ENCODE peak calls at places on chromosomes 2 and 18, in six cellular contexts. Y is GM13976, H is endothelial cell, K is breast epithelium, E is heart right ventricle, M is WERI-Rb-1. N is an unnamed sample.

GRCh38 chr2:103353754-103354153 is 591.9 kb downstream of the TMEM182 start:
- DNase-seq in Y (no peak), M (no peak), K (no peak), H (no peak), E (no peak), N (no peak)

GRCh38 chr2:173669271-173669853 is 295.8 kb downstream of the SP3 start:
- DNase-seq in K (no peak), M (no peak), Y (no peak), E (no peak), H (no peak), N (no peak)

GRCh38 chr2:72457801-72458516 is 310.3 kb upstream of the CYP26B1 start:
- DNase-seq in H (no peak), M (no peak), Y (no peak), K (no peak), E (no peak), N (no peak)

GRCh38 chr2:64604929-64605550 is 48.7 kb downstream of the SERTAD2 start:
- DNase-seq in M (no peak), E (no peak), H (no peak), Y (no peak), K (no peak), N (no peak)

GRCh38 chr2:158045362-158045761 is 56.3 kb upstream of the UPP2 start:
- DNase-seq in K (no peak), E (no peak), Y (no peak), H (no peak), M (peak; percentile 33), N (peak; percentile 18)

GRCh38 chr18:74995404-74995737 is 213.6 kb downstream of the PTGR3 start:
- DNase-seq in E (no peak), K (no peak), M (no peak), H (no peak), Y (no peak), N (no peak)

GRCh38 chr2:137096693-137097092 is 331.3 kb downstream of the THSD7B start:
- DNase-seq in E (no peak), H (no peak), M (no peak), K (no peak), Y (no peak), N (peak; percentile 6)

GRCh38 chr2:99911711-99912110 is 230.7 kb downstream of the AFF3 start:
- DNase-seq in Y (no peak), M (no peak), K (no peak), E (no peak), H (no peak), N (no peak)

GRCh38 chr2:97907667-97908066 is 88.1 kb downstream of the TMEM131 start:
- DNase-seq in Y (no peak), H (no peak), K (no peak), E (no peak), M (no peak), N (no peak)

GRCh38 chr2:43948370-43948769 is 47.4 kb downstream of the LRPPRC start:
- DNase-seq in K (no peak), E (no peak), M (no peak), H (no peak), Y (no peak), N (no peak)

DNA sequence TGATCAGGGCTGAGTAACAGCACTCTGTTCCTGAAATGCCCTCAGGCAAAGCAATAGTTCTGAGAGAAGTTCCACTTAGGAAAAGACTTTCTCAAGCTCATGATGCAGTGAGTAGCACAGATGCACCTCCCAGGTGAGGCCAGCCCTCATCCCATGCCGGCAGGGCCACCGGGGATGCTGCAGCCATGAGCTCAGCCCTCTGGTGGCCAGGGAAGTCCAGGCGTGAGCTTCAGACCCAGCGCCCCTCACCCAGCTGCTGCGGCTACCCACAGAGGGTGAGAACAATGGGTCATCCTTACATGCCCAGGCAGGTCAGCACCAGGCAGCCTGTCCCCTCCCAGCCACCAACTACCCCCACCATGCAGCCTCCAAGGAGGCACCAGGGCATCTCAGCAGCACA is 50.7 kb downstream of the TTC32 start:
- DNase-seq in E (no peak), Y (no peak), H (peak; percentile 35), M (no peak), K (no peak), N (peak; percentile 24)
- TF ChIP-seq CTCF in E (no peak), Y (no peak), H (no peak), M (peak; percentile 49), K (no peak), N (no peak)

DNA sequence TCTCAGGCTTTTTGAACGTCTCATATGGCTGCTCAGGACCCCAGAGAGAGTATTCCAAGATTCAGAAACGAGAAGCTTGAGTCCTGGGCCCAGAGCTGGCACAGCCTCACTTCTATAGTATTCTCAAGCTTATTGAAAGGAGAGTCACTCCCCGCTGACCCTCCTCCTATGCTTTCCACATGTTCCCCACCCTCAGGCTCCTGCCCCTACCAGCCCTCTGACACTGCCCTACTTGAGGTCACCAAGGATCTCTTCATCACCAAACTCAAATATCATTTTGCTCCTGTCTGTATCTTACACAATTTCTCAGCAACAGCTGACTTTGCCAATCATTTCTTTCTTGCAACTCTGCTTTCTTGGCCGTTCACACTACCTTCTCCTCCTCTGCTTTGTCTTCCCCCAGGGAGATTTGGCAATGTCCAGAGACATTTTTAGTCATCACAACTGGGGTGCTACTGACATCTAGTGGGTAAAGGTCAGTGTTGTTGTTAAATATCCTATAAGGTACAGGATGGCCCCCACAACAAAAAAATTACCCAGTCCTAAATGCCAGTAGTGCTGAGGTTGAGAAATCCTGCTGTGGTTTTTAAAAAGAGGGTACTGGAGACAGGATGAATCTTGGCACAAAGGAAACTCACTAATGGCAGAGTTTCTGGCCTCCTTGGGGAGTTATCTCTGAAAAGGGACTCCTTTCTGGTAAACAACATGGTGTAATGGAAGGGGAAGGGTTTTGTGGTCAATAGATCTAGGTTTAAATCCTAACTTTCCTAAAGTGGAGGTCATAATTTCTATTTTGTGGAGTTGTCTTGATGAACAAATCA is 26.9 kb upstream of the INSIG2 start:
- DNase-seq in M (no peak), E (no peak), K (no peak), H (peak; percentile 26), Y (peak; percentile 11), N (peak; percentile 52)
- TF ChIP-seq CTCF in M (peak; percentile 14), E (peak; percentile 36), K (no peak), H (peak; percentile 29), Y (peak; percentile 54), N (peak; percentile 42)

DNA sequence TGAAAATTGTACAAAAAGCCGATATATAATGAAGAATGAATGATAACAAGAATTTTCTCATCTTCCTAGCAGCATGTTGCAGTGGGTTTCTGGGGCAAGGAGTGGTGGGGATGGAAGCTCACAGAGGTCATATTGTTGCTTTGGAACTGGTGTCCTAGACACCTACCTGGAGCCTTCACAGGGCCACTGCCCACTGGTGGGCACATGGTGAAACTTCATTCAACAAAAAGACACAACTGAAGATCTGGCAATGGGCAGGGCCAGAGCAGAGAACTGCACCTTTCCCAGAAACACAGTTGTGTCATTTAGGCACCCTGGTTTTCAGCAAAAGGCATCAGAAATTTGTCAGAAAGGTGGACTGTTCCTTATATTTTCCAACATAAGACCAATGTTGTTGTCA is 115.3 kb downstream of the FHOD3 start:
- DNase-seq in M (peak; percentile 62), H (peak; percentile 42), E (no peak), Y (no peak), K (no peak), N (peak; percentile 37)
- TF ChIP-seq CTCF in M (peak; percentile 84), H (peak; percentile 71), E (no peak), Y (no peak), K (no peak), N (no peak)

DNA sequence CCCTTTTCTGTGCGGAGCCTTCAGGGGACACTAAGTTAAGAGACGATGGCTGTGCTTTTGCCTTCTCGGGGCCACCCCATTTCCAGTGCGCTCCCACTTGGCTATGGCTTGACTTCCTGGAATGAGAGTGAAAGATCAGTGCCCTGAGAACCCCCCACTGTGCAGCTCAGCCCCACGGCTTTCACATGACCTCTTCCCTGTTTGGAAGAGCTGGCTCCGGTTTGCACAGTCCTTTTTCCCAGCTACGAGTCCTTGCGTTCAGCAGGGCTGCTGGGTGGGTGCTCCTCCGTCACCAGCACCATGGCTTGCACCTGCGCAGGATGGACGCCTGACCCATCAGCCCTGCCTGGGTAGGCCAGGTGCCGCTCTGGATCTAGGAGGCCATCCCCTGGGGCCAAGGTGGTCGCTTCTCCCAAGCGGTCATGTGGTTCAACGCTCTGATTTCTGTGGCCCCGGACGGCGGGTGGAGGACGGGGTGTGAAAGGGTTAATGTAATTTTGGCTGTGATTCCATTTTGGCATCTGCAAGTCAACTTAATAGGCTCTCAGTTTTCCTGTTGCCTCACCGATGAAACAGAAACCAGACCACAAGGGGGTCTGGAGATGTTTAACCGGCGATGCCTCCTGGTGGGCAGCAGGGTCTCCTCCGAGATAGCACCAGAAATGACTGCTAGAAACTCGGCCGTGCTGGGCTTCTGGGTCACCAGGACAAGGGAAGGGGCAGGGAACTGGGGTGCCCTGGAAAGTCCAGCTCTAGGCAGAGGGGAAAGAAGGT is 113.1 kb upstream of the HAAO start:
- DNase-seq in H (no peak), E (no peak), K (no peak), Y (no peak), M (peak; percentile 21), N (no peak)
- TF ChIP-seq CTCF in H (no peak), E (peak; percentile 37), K (no peak), Y (no peak), M (peak; percentile 14), N (no peak)

GRCh38 chr2:134782792-134783191 is 55.6 kb upstream of the ACMSD start:
- DNase-seq in Y (peak; percentile 21), M (no peak), K (no peak), E (no peak), H (no peak), N (no peak)
- TF ChIP-seq CTCF in Y (peak; percentile 53), M (peak; percentile 31), K (no peak), E (no peak), H (no peak), N (no peak)

DNA sequence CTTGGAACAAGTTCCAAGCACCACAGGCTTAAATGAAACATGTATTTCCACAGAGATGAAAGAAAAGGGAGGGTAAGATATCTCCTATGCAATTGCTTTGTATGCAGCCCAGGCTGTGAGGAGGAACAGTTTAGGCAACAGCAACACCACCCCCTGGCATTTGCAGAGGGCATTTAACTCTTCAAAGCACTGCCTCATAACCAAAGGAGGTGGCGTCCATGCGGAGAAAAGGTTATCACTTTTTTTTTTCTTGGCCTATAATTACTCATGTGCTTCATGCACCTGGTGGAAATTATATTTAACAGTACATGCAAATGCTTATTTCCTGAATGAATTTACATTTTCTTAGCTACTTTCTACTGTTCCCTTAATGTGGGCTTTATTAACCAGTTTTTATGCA is 286.0 kb downstream of the LPIN1 start:
- DNase-seq in Y (peak; percentile 27), E (no peak), M (no peak), K (no peak), H (no peak), N (no peak)
- TF ChIP-seq CTCF in Y (no peak), E (no peak), M (no peak), K (no peak), H (no peak), N (no peak)

GRCh38 chr2:75481041-75481836 is 79.5 kb downstream of the EVA1A start:
- DNase-seq in E (no peak), M (no peak), Y (no peak), H (no peak), K (no peak), N (no peak)
- TF ChIP-seq CTCF in E (no peak), M (peak; percentile 31), Y (no peak), H (no peak), K (no peak), N (peak; percentile 18)

GRCh38 chr2:63027220-63027619 is 23.4 kb upstream of the OTX1 start:
- DNase-seq in H (no peak), K (no peak), Y (no peak), E (no peak), M (no peak), N (no peak)

GRCh38 chr2:63018439-63018838 is 32.2 kb upstream of the OTX1 start:
- DNase-seq in K (no peak), H (no peak), M (no peak), Y (no peak), E (no peak), N (no peak)

GRCh38 chr2:63029058-63029457 is 21.6 kb upstream of the OTX1 start:
- DNase-seq in M (no peak), K (no peak), Y (no peak), E (no peak), H (no peak), N (no peak)

GRCh38 chr2:63023444-63023843 is 27.2 kb upstream of the OTX1 start:
- DNase-seq in H (peak; percentile 42), E (no peak), Y (no peak), K (no peak), M (peak; percentile 46), N (peak; percentile 39)
- TF ChIP-seq CTCF in H (no peak), E (peak; percentile 43), Y (no peak), K (no peak), M (peak; percentile 64), N (peak; percentile 31)

N was measured in Calu3.